ENCODE peak calls at places on chromosomes 3 and 15, in ten cellular contexts. V is fibroblast of mammary gland; K is HuH-7; M is aorta; U is naive thymus-derived CD8-positive, alpha-beta T cell; D is amniotic stem cell; G is endothelial cell; S is adrenal gland; Y is NAMALWA; N is CMK. O is an unnamed sample.
A peak's percentile ranks its signal among the peaks of the same experiment; 100 is the strongest.

GRCh38 chr3:154095832-154096421 is 25.3 kb upstream of the ARHGEF26 start:
- DNase-seq in U (no peak), D (peak; percentile 1), V (peak; percentile 60), G (no peak), N (no peak), Y (peak; percentile 41), M (no peak), S (no peak), K (no peak), O (no peak)

GRCh38 chr3:39388741-39389248 is 5.6 kb downstream of the SLC25A38 start:
- DNase-seq in S (no peak), D (no peak), K (no peak), U (no peak), Y (peak; percentile 49), G (no peak), M (no peak), N (no peak), V (no peak), O (no peak)

GRCh38 chr3:64318001-64318400 is 92.7 kb upstream of the PRICKLE2 start:
- DNase-seq in D (no peak), K (no peak), S (no peak), V (no peak), Y (no peak), M (no peak), U (no peak), G (no peak), N (no peak), O (no peak)

GRCh38 chr15:99368743-99369142 is 117.5 kb downstream of the LRRC28 start:
- DNase-seq in D (no peak), N (no peak), M (no peak), Y (no peak), V (no peak), G (no peak), K (no peak), S (no peak), U (no peak), O (no peak)

GRCh38 chr3:108319428-108320053 is 23.2 kb downstream of the HHLA2 start:
- DNase-seq in D (no peak), K (no peak), U (no peak), V (no peak), S (no peak), M (no peak), G (no peak), N (no peak), Y (no peak), O (no peak)

GRCh38 chr3:39154323-39155021 is 1.1 kb upstream of the CSRNP1 start:
- DNase-seq in Y (no peak), M (peak; percentile 87), D (no peak), K (peak; percentile 90), V (peak; percentile 44), N (no peak), U (no peak), S (no peak), G (peak; percentile 58), O (no peak)

GRCh38 chr15:56351362-56351761 is 13.9 kb upstream of the TEX9 start:
- DNase-seq in Y (no peak), D (no peak), U (no peak), M (no peak), V (no peak), K (no peak), G (no peak), N (no peak), S (no peak), O (no peak)

GRCh38 chr15:86691091-86691490 is 611.4 kb downstream of the AGBL1 start:
- DNase-seq in D (no peak), Y (peak; percentile 25), M (no peak), K (no peak), U (no peak), G (no peak), V (no peak), S (no peak), N (no peak), O (no peak)

GRCh38 chr3:182983811-182984210 is 3.5 kb upstream of the DCUN1D1 start:
- DNase-seq in V (peak; percentile 28), G (no peak), D (no peak), U (no peak), Y (no peak), N (no peak), S (no peak), K (no peak), M (no peak), O (no peak)

GRCh38 chr3:65619391-65620298 is 419.1 kb downstream of the MAGI1 start:
- DNase-seq in V (no peak), Y (no peak), K (no peak), S (no peak), M (no peak), G (peak; percentile 37), U (no peak), N (peak; percentile 21), D (peak; percentile 12), O (peak; percentile 7)

GRCh38 chr15:39127925-39128617 is 452.8 kb upstream of the THBS1 start:
- DNase-seq in D (peak; percentile 89), U (no peak), K (peak; percentile 21), Y (no peak), S (no peak), M (no peak), G (no peak), N (peak; percentile 8), V (peak; percentile 95), O (no peak)

GRCh38 chr3:189488241-189488767 is 142.9 kb upstream of the TP63 start:
- DNase-seq in M (no peak), S (no peak), K (no peak), V (peak; percentile 87), G (no peak), D (no peak), N (no peak), Y (no peak), U (no peak), O (no peak)

GRCh38 chr15:38961886-38962285 is 397.3 kb upstream of the RASGRP1 start:
- DNase-seq in G (no peak), U (no peak), N (no peak), M (no peak), V (peak; percentile 10), K (no peak), S (no peak), Y (no peak), D (no peak), O (no peak)

GRCh38 chr15:76866716-76867321 is 38.3 kb downstream of the SCAPER start:
- DNase-seq in N (no peak), U (no peak), S (no peak), V (peak; percentile 48), K (peak; percentile 32), D (no peak), M (no peak), G (peak; percentile 9), Y (peak; percentile 61), O (no peak)

GRCh38 chr3:125322166-125322565 is 53.0 kb downstream of the ZNF148 start:
- DNase-seq in K (no peak), M (no peak), G (no peak), S (peak; percentile 33), Y (no peak), U (no peak), N (no peak), D (no peak), V (peak; percentile 90), O (no peak)

O was measured in amygdala.